ENCODE peak calls at places on chromosomes 16 and 17, in six cellular contexts. D is Caco-2; E is CD8-positive, alpha-beta memory T cell; S is NT2/D1; C is heart left ventricle; V is thyroid gland. R is an unnamed sample. For H3K4me1, the result is how much of the 10 kb centered on the place peaks cover.

GRCh38 chr17:3598078-3598477 is 11.1 kb downstream of the TRPV1 start:
- DNase-seq in D (no peak), E (no peak), S (no peak), C (no peak), V (no peak), R (no peak)

GRCh38 chr17:21127508-21128077 is 829 bp downstream of the DHRS7B start:
- DNase-seq in D (no peak), E (no peak), S (no peak), C (no peak), V (no peak), R (no peak)

GRCh38 chr16:768428-768827 is 7.9 kb downstream of the MSLN start:
- DNase-seq in D (no peak), E (no peak), S (no peak), C (no peak), V (no peak), R (peak)

GRCh38 chr16:84569382-84569987 is 48.4 kb downstream of the COTL1 start:
- DNase-seq in D (peak), E (no peak), S (no peak), C (no peak), V (no peak), R (no peak)

GRCh38 chr16:28494141-28494851 is at the start of gene APOBR:
- DNase-seq in D (no peak), E (peak), S (no peak), C (peak), V (no peak), R (no peak)

GRCh38 chr17:7314719-7315569 is at the start of gene GPS2:
- DNase-seq in D (peak), E (peak), S (peak), C (peak), V (peak), R (peak)

GRCh38 chr17:72053069-72053846 is 67.6 kb upstream of the SOX9 start:
- DNase-seq in D (no peak), E (no peak), S (no peak), C (peak), V (peak), R (peak)

GRCh38 chr17:1834378-1835149 is 4.8 kb downstream of the RPA1 start:
- DNase-seq in D (no peak), E (no peak), S (no peak), C (no peak), V (no peak), R (no peak)

GRCh38 chr17:35432176-35433074 is at the start of gene SLFN12:
- DNase-seq in D (no peak), E (peak), S (no peak), C (no peak), V (peak), R (peak)

GRCh38 chr16:50972899-50973298 is 178.2 kb downstream of the SALL1 start:
- DNase-seq in D (no peak), E (no peak), S (no peak), C (no peak), V (no peak), R (no peak)

GRCh38 chr16:11614587-11615175 is 28.0 kb upstream of the LITAF start:
- DNase-seq in D (no peak), E (no peak), S (no peak), C (no peak), V (no peak), R (no peak)

GRCh38 chr17:77418609-77419008 is 277.8 kb downstream of the SEC14L1 start:
- DNase-seq in D (no peak), E (no peak), S (no peak), C (no peak), V (no peak), R (no peak)
- H3K4me1 ChIP-seq in D (half or more), E (half or more), S (under half), C (half or more), V (half or more), R (under half)

GRCh38 chr17:416293-417206 is 63.9 kb upstream of the RPH3AL start:
- DNase-seq in D (no peak), E (no peak), S (no peak), C (no peak), V (no peak), R (no peak)
- H3K4me3 ChIP-seq in D (no peak), E (peak), S (no peak), C (no peak), V (no peak), R (no peak)

GRCh38 chr17:48055531-48056245 is 7.5 kb downstream of the NFE2L1 start:
- DNase-seq in D (peak), E (no peak), S (peak), C (no peak), V (no peak), R (no peak)
- H3K4me1 ChIP-seq in D (under half), E (under half), S (under half), C (half or more), V (half or more), R (under half)

GRCh38 chr16:23950898-23951297 is 115.1 kb downstream of the PRKCB start:
- DNase-seq in D (no peak), E (no peak), S (no peak), C (no peak), V (no peak), R (no peak)

GRCh38 chr16:23948949-23949392 is 113.2 kb downstream of the PRKCB start:
- DNase-seq in D (no peak), E (peak), S (no peak), C (no peak), V (no peak), R (no peak)

GRCh38 chr16:23947838-23948237 is 112.1 kb downstream of the PRKCB start:
- DNase-seq in D (no peak), E (no peak), S (no peak), C (no peak), V (no peak), R (no peak)

GRCh38 chr16:23950291-23950894 is 114.6 kb downstream of the PRKCB start:
- DNase-seq in D (no peak), E (no peak), S (no peak), C (no peak), V (no peak), R (no peak)

DNA sequence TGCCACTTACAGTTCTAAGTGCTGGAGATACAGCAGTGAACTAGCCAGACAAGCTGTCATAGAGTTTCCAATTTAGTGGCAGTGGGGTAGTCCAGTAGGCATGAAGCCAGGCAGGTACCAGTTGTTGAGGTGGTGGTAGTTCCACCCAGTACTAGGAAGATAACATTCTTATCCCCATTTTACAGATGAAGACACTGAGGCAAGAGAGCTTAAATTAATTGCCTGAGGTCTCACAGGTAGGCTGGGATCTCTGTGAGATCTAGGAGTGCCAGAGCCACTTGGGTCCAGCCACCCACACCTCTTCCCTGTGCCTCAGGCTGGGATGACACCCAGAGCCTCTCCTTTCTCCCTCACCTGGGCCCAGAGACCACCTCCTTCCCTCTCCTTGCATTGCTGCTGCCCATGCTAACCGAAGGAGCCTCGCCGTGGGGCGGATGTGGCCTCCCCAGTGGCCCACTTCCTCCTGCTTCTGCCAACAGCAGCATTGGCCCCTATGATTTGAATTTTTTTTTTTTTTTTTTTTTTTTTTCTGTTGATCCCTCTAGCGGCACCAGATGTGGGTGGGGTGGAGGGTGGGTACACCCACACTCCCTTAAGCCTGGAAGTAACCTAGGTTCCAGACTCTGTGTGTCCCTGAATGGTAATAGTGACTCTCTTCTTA is 114.0 kb downstream of the PRKCB start:
- DNase-seq in D (no peak), E (peak), S (no peak), C (peak), V (peak), R (peak)
- H3K4me3 ChIP-seq in D (no peak), E (peak), S (no peak), C (no peak), V (no peak), R (no peak)

R was measured in right cardiac atrium.